ENCODE peak calls at places on chromosomes 11 and 22, in seven cellular contexts. V is bronchial epithelial cell, Q is GM06990, F is pancreas, E is lung, S is BE2C, U is A549. M is an unnamed sample.

GRCh38 chr11:64742087-64742939 is 1.6 kb downstream of the RASGRP2 start:
- DNase-seq in V (no peak), Q (peak; percentile 48), F (no peak), E (no peak), S (no peak), U (no peak), M (no peak)

GRCh38 chr11:75140269-75141138 is 10.4 kb upstream of the SLCO2B1 start:
- DNase-seq in V (peak; percentile 8), Q (peak; percentile 54), F (peak; percentile 45), E (peak; percentile 59), S (peak; percentile 79), U (peak; percentile 55), M (peak; percentile 50)

GRCh38 chr11:57638005-57638760 is 11.5 kb downstream of the YPEL4 start:
- DNase-seq in V (peak; percentile 77), Q (no peak), F (no peak), E (peak; percentile 85), S (peak; percentile 63), U (peak; percentile 89), M (peak; percentile 84)

GRCh38 chr22:36753916-36754315 is 22.0 kb downstream of the IFT27 start:
- DNase-seq in V (no peak), Q (no peak), F (no peak), E (no peak), S (no peak), U (no peak), M (no peak)

GRCh38 chr11:69297926-69298777 is 4.2 kb downstream of the MYEOV start:
- DNase-seq in V (peak; percentile 72), Q (peak; percentile 82), F (peak; percentile 69), E (peak; percentile 87), S (no peak), U (peak; percentile 94), M (peak; percentile 68)

GRCh38 chr11:27471588-27472397 is 797 bp downstream of the LGR4 start:
- DNase-seq in V (no peak), Q (peak; percentile 43), F (peak; percentile 59), E (no peak), S (peak; percentile 37), U (peak; percentile 38), M (peak; percentile 39)

GRCh38 chr22:45689195-45689594 is 17.6 kb downstream of the ATXN10 start:
- DNase-seq in V (no peak), Q (no peak), F (no peak), E (no peak), S (no peak), U (no peak), M (no peak)

GRCh38 chr11:119056397-119056999 is 507 bp downstream of the HYOU1 start:
- DNase-seq in V (peak; percentile 47), Q (peak; percentile 62), F (peak; percentile 36), E (peak; percentile 38), S (peak; percentile 47), U (no peak), M (peak; percentile 64)

GRCh38 chr22:42281706-42282251 is 11.3 kb upstream of the TCF20 start:
- DNase-seq in V (no peak), Q (no peak), F (no peak), E (no peak), S (no peak), U (no peak), M (no peak)

GRCh38 chr11:1923201-1923956 is 3.9 kb downstream of the TNNT3 start:
- DNase-seq in V (no peak), Q (no peak), F (no peak), E (no peak), S (no peak), U (no peak), M (no peak)

GRCh38 chr11:12260731-12261521 is 116.4 kb upstream of the PARVA start:
- DNase-seq in V (no peak), Q (no peak), F (no peak), E (no peak), S (no peak), U (no peak), M (no peak)

GRCh38 chr22:47616396-47617020 is 854.1 kb downstream of the TBC1D22A start:
- DNase-seq in V (no peak), Q (no peak), F (no peak), E (no peak), S (no peak), U (no peak), M (no peak)

GRCh38 chr11:20962581-20962980 is 293.2 kb downstream of the NELL1 start:
- DNase-seq in V (no peak), Q (no peak), F (no peak), E (no peak), S (no peak), U (no peak), M (no peak)

GRCh38 chr11:121723261-121723741 is 270.5 kb upstream of the SORL1-AS1 start:
- DNase-seq in V (no peak), Q (no peak), F (no peak), E (no peak), S (peak; percentile 58), U (no peak), M (no peak)
- H3K4me3 ChIP-seq in V (no peak overlapping the region), Q (no peak overlapping the region), F (no peak overlapping the region), E (no peak overlapping the region), S (peak overlapping the region; percentile 58), U (no peak overlapping the region), M (no peak overlapping the region)

DNA sequence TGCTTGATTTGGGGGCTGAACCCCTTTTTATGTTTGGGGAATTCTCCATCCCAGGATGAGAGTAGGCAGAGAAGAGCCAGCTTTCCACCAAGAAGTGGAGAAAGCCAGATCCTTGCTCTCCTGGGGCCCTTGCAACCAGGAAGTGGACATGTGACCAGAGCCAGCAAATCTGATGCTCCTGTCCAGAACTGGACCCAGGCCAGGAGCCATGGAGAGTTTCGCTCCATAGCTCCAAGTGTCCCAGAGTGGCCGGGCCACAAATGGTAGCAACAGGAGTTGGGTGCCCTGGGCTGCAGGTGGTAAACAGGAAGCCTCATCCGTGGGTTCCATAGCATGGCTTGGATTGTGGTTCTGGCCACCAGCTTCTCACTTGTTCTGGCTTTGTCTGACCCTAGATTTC is 93.9 kb upstream of the CD82 start:
- DNase-seq in V (no peak), Q (no peak), F (no peak), E (no peak), S (peak; percentile 13), U (no peak), M (no peak)
- TF ChIP-seq CTCF in V (no peak), Q (no peak), F (no peak), E (no peak), S (no peak), U (no peak), M (no peak)

GRCh38 chr11:63491614-63492372 is 826 bp upstream of the PLAAT5 start:
- DNase-seq in V (no peak), Q (no peak), F (peak; percentile 72), E (no peak), S (no peak), U (no peak), M (no peak)

GRCh38 chr11:63493127-63493526 is 2.2 kb upstream of the PLAAT5 start:
- DNase-seq in V (no peak), Q (no peak), F (no peak), E (no peak), S (no peak), U (no peak), M (no peak)

GRCh38 chr11:63491240-63491587 is 247 bp upstream of the PLAAT5 start:
- DNase-seq in V (no peak), Q (no peak), F (no peak), E (no peak), S (no peak), U (no peak), M (no peak)

GRCh38 chr11:63490551-63491239 is at the start of gene PLAAT5:
- DNase-seq in V (no peak), Q (no peak), F (peak; percentile 51), E (no peak), S (no peak), U (no peak), M (no peak)

DNA sequence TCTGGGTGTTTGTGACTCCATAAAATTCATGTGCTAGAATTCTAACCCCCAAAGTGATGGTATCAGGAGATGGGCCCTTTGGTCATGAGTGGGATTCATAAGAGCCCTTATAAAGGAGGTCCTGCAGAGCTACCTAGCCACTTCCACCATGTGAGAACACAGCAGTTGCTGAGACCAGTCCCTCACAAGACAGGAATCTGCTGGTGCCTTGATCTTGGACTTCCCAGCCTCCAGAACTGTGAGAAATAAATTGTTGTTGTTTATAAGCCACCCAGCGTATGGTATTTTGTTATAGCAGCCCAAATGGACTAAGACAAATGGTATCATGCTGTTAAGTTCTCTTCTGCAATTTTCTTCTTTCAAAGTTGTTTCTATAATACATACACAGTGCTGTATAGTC is 1.5 kb upstream of the PLAAT5 start:
- DNase-seq in V (no peak), Q (no peak), F (no peak), E (no peak), S (no peak), U (no peak), M (no peak)
- H3K4me3 ChIP-seq in V (no peak overlapping the region), Q (no peak overlapping the region), F (no peak overlapping the region), E (no peak overlapping the region), S (no peak overlapping the region), U (no peak overlapping the region), M (no peak overlapping the region)

GRCh38 chr11:44464741-44465140 is 100.7 kb upstream of the CD82 start:
- DNase-seq in V (peak; percentile 32), Q (no peak), F (no peak), E (no peak), S (no peak), U (peak; percentile 45), M (peak; percentile 22)
- TF ChIP-seq CTCF in V (peak; percentile 6), Q (no peak), F (no peak), E (no peak), S (no peak), U (no peak), M (peak; percentile 9)

GRCh38 chr11:59552844-59553243 is 41.5 kb downstream of the OR4D9 start:
- DNase-seq in V (no peak), Q (no peak), F (no peak), E (no peak), S (no peak), U (no peak), M (no peak)
- H3K4me3 ChIP-seq in V (no peak overlapping the region), Q (no peak overlapping the region), F (no peak overlapping the region), E (no peak overlapping the region), S (peak overlapping the region; percentile 64), U (peak overlapping the region; percentile 68), M (no peak overlapping the region)